ENCODE peak calls at places on chromosomes 3 and 15, in ten cellular contexts. One of them, this sample, is unnamed.

GRCh38 chr3:113287818-113288648 is 76.7 kb downstream of the BOC start:
- DNase-seq in body of pancreas: peak; percentile 70
- DNase-seq in A549: peak; percentile 74
- DNase-seq in endothelial cell of umbilical vein: peak; percentile 75
- DNase-seq in Peyer's patch: no peak
- DNase-seq in breast epithelium: no peak
- DNase-seq in right lobe of liver: no peak
- DNase-seq in ovary: peak; percentile 56
- DNase-seq in upper lobe of left lung: no peak
- DNase-seq in IMR-90: peak; percentile 72
- DNase-seq in this sample: peak; percentile 53

GRCh38 chr15:63522143-63522531 is 17.7 kb downstream of the USP3 start:
- DNase-seq in body of pancreas: no peak
- DNase-seq in A549: no peak
- DNase-seq in endothelial cell of umbilical vein: no peak
- DNase-seq in Peyer's patch: no peak
- DNase-seq in breast epithelium: no peak
- DNase-seq in right lobe of liver: no peak
- DNase-seq in ovary: no peak
- DNase-seq in upper lobe of left lung: no peak
- DNase-seq in IMR-90: no peak
- DNase-seq in this sample: no peak

GRCh38 chr3:184549793-184550585 is 11.6 kb upstream of the EPHB3 start:
- DNase-seq in body of pancreas: no peak
- DNase-seq in A549: no peak
- DNase-seq in endothelial cell of umbilical vein: no peak
- DNase-seq in Peyer's patch: peak; percentile 39
- DNase-seq in breast epithelium: peak; percentile 96
- DNase-seq in right lobe of liver: no peak
- DNase-seq in ovary: no peak
- DNase-seq in upper lobe of left lung: no peak
- DNase-seq in IMR-90: no peak
- DNase-seq in this sample: no peak

GRCh38 chr3:177106184-177106583 is 91.1 kb downstream of the TBL1XR1 start:
- DNase-seq in body of pancreas: no peak
- DNase-seq in A549: no peak
- DNase-seq in endothelial cell of umbilical vein: no peak
- DNase-seq in Peyer's patch: no peak
- DNase-seq in breast epithelium: no peak
- DNase-seq in right lobe of liver: no peak
- DNase-seq in ovary: no peak
- DNase-seq in upper lobe of left lung: no peak
- DNase-seq in IMR-90: no peak
- DNase-seq in this sample: no peak

GRCh38 chr15:56739964-56740640 is 6.8 kb upstream of the ZNF280D start:
- DNase-seq in body of pancreas: peak; percentile 35
- DNase-seq in A549: peak; percentile 68
- DNase-seq in endothelial cell of umbilical vein: no peak
- DNase-seq in Peyer's patch: no peak
- DNase-seq in breast epithelium: no peak
- DNase-seq in right lobe of liver: no peak
- DNase-seq in ovary: no peak
- DNase-seq in upper lobe of left lung: no peak
- DNase-seq in IMR-90: no peak
- DNase-seq in this sample: no peak

GRCh38 chr3:11373645-11374044 is 101.4 kb downstream of the ATG7 start:
- DNase-seq in body of pancreas: no peak
- DNase-seq in A549: no peak
- DNase-seq in endothelial cell of umbilical vein: no peak
- DNase-seq in Peyer's patch: no peak
- DNase-seq in breast epithelium: no peak
- DNase-seq in right lobe of liver: no peak
- DNase-seq in ovary: no peak
- DNase-seq in upper lobe of left lung: no peak
- DNase-seq in IMR-90: no peak
- DNase-seq in this sample: no peak

GRCh38 chr3:185822221-185822956 is 2.5 kb downstream of the IGF2BP2 start:
- DNase-seq in body of pancreas: no peak
- DNase-seq in A549: no peak
- DNase-seq in endothelial cell of umbilical vein: peak; percentile 65
- DNase-seq in Peyer's patch: no peak
- DNase-seq in breast epithelium: no peak
- DNase-seq in right lobe of liver: no peak
- DNase-seq in ovary: no peak
- DNase-seq in upper lobe of left lung: no peak
- DNase-seq in IMR-90: peak; percentile 87
- DNase-seq in this sample: no peak

GRCh38 chr3:147419062-147419701 is 10.0 kb downstream of the ZIC1 start:
- DNase-seq in body of pancreas: peak; percentile 38
- DNase-seq in A549: no peak
- DNase-seq in endothelial cell of umbilical vein: no peak
- DNase-seq in Peyer's patch: no peak
- DNase-seq in breast epithelium: no peak
- DNase-seq in right lobe of liver: no peak
- DNase-seq in ovary: peak; percentile 35
- DNase-seq in upper lobe of left lung: peak; percentile 87
- DNase-seq in IMR-90: peak; percentile 15
- DNase-seq in this sample: no peak

GRCh38 chr3:163811996-163812395 is 1266.3 kb downstream of the SI start:
- DNase-seq in body of pancreas: no peak
- DNase-seq in A549: no peak
- DNase-seq in endothelial cell of umbilical vein: no peak
- DNase-seq in Peyer's patch: no peak
- DNase-seq in breast epithelium: no peak
- DNase-seq in right lobe of liver: no peak
- DNase-seq in ovary: no peak
- DNase-seq in upper lobe of left lung: no peak
- DNase-seq in IMR-90: no peak
- DNase-seq in this sample: no peak

GRCh38 chr3:4343258-4343657 is 40.1 kb downstream of the SETMAR start:
- DNase-seq in body of pancreas: no peak
- DNase-seq in A549: no peak
- DNase-seq in endothelial cell of umbilical vein: no peak
- DNase-seq in Peyer's patch: no peak
- DNase-seq in breast epithelium: no peak
- DNase-seq in right lobe of liver: no peak
- DNase-seq in ovary: no peak
- DNase-seq in upper lobe of left lung: no peak
- DNase-seq in IMR-90: peak; percentile 67
- DNase-seq in this sample: no peak

GRCh38 chr15:67109141-67110034 is 44.0 kb downstream of the SMAD3 start:
- DNase-seq in body of pancreas: peak; percentile 45
- DNase-seq in A549: peak; percentile 98
- DNase-seq in endothelial cell of umbilical vein: peak; percentile 94
- DNase-seq in Peyer's patch: peak; percentile 64
- DNase-seq in breast epithelium: no peak
- DNase-seq in right lobe of liver: peak; percentile 70
- DNase-seq in ovary: peak; percentile 76
- DNase-seq in upper lobe of left lung: peak; percentile 89
- DNase-seq in IMR-90: peak; percentile 99
- DNase-seq in this sample: peak; percentile 65

DNA sequence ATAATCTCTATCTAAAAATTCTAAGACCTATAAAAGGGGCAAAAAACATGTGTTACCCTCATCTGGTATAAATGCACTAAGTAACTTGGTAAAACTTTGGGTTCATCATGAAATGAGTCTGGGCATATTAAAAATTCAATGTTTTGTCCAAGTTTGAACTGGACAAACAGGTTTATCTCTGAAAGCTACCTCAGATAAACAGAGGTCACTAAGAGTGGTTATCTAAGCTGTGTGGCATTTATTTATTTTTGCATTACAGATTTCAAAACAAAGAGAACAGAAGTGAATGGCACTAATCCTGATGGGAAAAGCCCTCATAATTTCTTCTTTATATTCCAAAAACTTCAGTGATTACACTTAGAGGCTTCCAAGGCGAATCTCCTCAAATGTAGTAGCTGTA is 235.2 kb downstream of the RORA start:
- DNase-seq in body of pancreas: no peak
- DNase-seq in A549: no peak
- DNase-seq in endothelial cell of umbilical vein: no peak
- DNase-seq in Peyer's patch: no peak
- DNase-seq in breast epithelium: no peak
- DNase-seq in right lobe of liver: no peak
- DNase-seq in ovary: no peak
- DNase-seq in upper lobe of left lung: no peak
- DNase-seq in IMR-90: no peak
- DNase-seq in this sample: no peak
- TF ChIP-seq POLR2A in body of pancreas: no peak
- TF ChIP-seq POLR2A in A549: no peak
- TF ChIP-seq POLR2A in endothelial cell of umbilical vein: no peak
- TF ChIP-seq POLR2A in Peyer's patch: no peak
- TF ChIP-seq POLR2A in breast epithelium: no peak
- TF ChIP-seq POLR2A in right lobe of liver: no peak
- TF ChIP-seq POLR2A in ovary: no peak
- TF ChIP-seq POLR2A in upper lobe of left lung: no peak
- TF ChIP-seq POLR2A in IMR-90: no peak
- TF ChIP-seq POLR2A in this sample: no peak

DNA sequence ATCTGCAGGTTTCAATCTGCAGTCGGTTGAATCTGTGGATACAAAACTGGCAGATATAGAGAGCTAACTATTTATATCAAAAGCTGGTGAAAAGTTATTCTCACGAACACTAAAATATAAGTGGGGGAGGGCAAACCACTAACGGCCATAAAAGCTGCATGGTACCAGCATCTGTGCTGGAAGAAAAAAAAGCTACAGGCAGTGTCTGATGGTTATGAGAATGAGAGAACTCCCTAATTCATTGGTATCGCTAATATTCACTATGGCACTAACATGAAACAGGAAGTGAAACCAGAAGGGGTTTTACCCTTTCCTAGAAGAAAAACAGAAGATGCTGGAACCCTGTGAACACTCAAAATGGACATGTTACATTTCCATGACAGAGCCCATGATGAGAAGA is 15.9 kb downstream of the CEP70 start:
- DNase-seq in body of pancreas: no peak
- DNase-seq in A549: no peak
- DNase-seq in endothelial cell of umbilical vein: no peak
- DNase-seq in Peyer's patch: no peak
- DNase-seq in breast epithelium: no peak
- DNase-seq in right lobe of liver: no peak
- DNase-seq in ovary: no peak
- DNase-seq in upper lobe of left lung: no peak
- DNase-seq in IMR-90: no peak
- DNase-seq in this sample: no peak
- H3K4me1 ChIP-seq in body of pancreas: peaks cover 16% of the 10 kb centered on the region
- H3K4me1 ChIP-seq in A549: no peaks in the 10 kb centered on the region
- H3K4me1 ChIP-seq in endothelial cell of umbilical vein: no peaks in the 10 kb centered on the region
- H3K4me1 ChIP-seq in Peyer's patch: no peaks in the 10 kb centered on the region
- H3K4me1 ChIP-seq in breast epithelium: no peaks in the 10 kb centered on the region
- H3K4me1 ChIP-seq in right lobe of liver: no peaks in the 10 kb centered on the region
- H3K4me1 ChIP-seq in ovary: no peaks in the 10 kb centered on the region
- H3K4me1 ChIP-seq in upper lobe of left lung: peaks cover 4% of the 10 kb centered on the region
- H3K4me1 ChIP-seq in IMR-90: no peaks in the 10 kb centered on the region
- H3K4me1 ChIP-seq in this sample: no peaks in the 10 kb centered on the region

DNA sequence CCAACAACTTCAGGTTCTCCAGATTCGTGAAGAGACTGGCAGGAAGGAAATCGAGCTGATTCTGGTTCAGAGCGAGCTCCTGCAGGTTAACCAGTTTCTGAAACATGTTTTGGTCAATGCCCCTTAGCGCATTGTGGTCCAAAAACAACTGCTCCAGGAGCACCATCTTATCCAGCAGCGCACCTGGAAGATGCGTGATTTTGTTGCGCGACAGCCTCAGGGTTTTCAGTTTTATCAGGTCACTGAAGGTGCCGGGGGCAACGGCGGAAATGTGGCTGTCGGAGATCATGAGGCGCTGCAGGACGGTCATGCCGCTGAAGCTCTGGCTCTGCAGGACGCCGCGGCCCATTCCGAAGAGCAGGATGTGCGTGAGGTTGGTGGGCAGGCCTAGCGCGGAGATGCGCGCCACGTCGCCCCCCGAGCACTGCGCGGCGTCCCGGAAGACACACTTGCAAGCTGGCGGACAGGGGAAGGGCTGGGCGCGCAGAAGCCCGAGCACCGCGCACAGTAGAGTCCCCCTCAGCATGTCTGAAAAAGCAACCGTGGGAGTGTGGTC is 1.2 kb downstream of the GP5 start:
- DNase-seq in body of pancreas: no peak
- DNase-seq in A549: no peak
- DNase-seq in endothelial cell of umbilical vein: peak; percentile 37
- DNase-seq in Peyer's patch: peak; percentile 46
- DNase-seq in breast epithelium: no peak
- DNase-seq in right lobe of liver: peak; percentile 40
- DNase-seq in ovary: no peak
- DNase-seq in upper lobe of left lung: peak; percentile 86
- DNase-seq in IMR-90: no peak
- DNase-seq in this sample: no peak
- H3K4me3 ChIP-seq in body of pancreas: no peak overlapping the region
- H3K4me3 ChIP-seq in A549: no peak overlapping the region
- H3K4me3 ChIP-seq in endothelial cell of umbilical vein: peak overlapping the region; percentile 29
- H3K4me3 ChIP-seq in Peyer's patch: no peak overlapping the region
- H3K4me3 ChIP-seq in breast epithelium: peak overlapping the region; percentile 32
- H3K4me3 ChIP-seq in right lobe of liver: no peak overlapping the region
- H3K4me3 ChIP-seq in ovary: no peak overlapping the region
- H3K4me3 ChIP-seq in upper lobe of left lung: peak overlapping the region; percentile 19
- H3K4me3 ChIP-seq in IMR-90: peak overlapping the region; percentile 7
- H3K4me3 ChIP-seq in this sample: no peak overlapping the region

GRCh38 chr3:49539659-49540560 is 14.4 kb upstream of the BSN start:
- DNase-seq in body of pancreas: peak; percentile 96
- DNase-seq in A549: peak; percentile 90
- DNase-seq in endothelial cell of umbilical vein: peak; percentile 96
- DNase-seq in Peyer's patch: peak; percentile 96
- DNase-seq in breast epithelium: peak; percentile 84
- DNase-seq in right lobe of liver: peak; percentile 98
- DNase-seq in ovary: peak; percentile 97
- DNase-seq in upper lobe of left lung: peak; percentile 98
- DNase-seq in IMR-90: peak; percentile 91
- DNase-seq in this sample: peak; percentile 95
- TF ChIP-seq POLR2A in body of pancreas: peak; percentile 34
- TF ChIP-seq POLR2A in A549: peak; percentile 50
- TF ChIP-seq POLR2A in endothelial cell of umbilical vein: peak; percentile 42
- TF ChIP-seq POLR2A in Peyer's patch: no peak
- TF ChIP-seq POLR2A in breast epithelium: no peak
- TF ChIP-seq POLR2A in right lobe of liver: peak; percentile 87
- TF ChIP-seq POLR2A in ovary: peak; percentile 44
- TF ChIP-seq POLR2A in upper lobe of left lung: peak; percentile 57
- TF ChIP-seq POLR2A in IMR-90: peak; percentile 46
- TF ChIP-seq POLR2A in this sample: no peak

DNA sequence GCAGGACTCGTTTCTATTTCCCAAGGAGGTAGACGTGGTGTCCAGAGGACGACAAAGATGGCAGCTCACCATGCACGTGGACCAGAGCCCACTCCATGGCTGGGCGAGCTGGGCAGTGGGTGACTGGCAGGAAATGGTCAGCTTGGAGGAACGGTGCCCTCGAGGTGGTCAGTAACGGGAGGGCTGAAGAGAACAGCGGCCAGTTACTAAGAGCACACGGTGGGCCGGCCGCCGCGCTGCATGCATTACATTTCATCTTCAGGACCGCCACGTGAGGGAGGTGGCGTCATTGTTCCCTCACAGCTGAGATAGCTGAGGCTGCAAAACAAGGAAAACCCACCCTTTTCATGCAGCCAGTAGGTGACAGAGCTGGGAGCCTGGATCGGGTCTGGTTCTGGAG is 52.1 kb downstream of the RGMA start:
- DNase-seq in body of pancreas: no peak
- DNase-seq in A549: no peak
- DNase-seq in endothelial cell of umbilical vein: no peak
- DNase-seq in Peyer's patch: peak; percentile 19
- DNase-seq in breast epithelium: no peak
- DNase-seq in right lobe of liver: peak; percentile 8
- DNase-seq in ovary: no peak
- DNase-seq in upper lobe of left lung: peak; percentile 74
- DNase-seq in IMR-90: no peak
- DNase-seq in this sample: peak; percentile 5
- H3K4me1 ChIP-seq in body of pancreas: peaks cover 9% of the 10 kb centered on the region
- H3K4me1 ChIP-seq in A549: no peaks in the 10 kb centered on the region
- H3K4me1 ChIP-seq in endothelial cell of umbilical vein: no peaks in the 10 kb centered on the region
- H3K4me1 ChIP-seq in Peyer's patch: no peaks in the 10 kb centered on the region
- H3K4me1 ChIP-seq in breast epithelium: peaks cover 3% of the 10 kb centered on the region
- H3K4me1 ChIP-seq in right lobe of liver: no peaks in the 10 kb centered on the region
- H3K4me1 ChIP-seq in ovary: peaks cover 3% of the 10 kb centered on the region
- H3K4me1 ChIP-seq in upper lobe of left lung: peaks cover 20% of the 10 kb centered on the region
- H3K4me1 ChIP-seq in IMR-90: no peaks in the 10 kb centered on the region
- H3K4me1 ChIP-seq in this sample: no peaks in the 10 kb centered on the region

GRCh38 chr3:26236991-26237682 is 385.4 kb upstream of the LRRC3B start:
- DNase-seq in body of pancreas: no peak
- DNase-seq in A549: no peak
- DNase-seq in endothelial cell of umbilical vein: no peak
- DNase-seq in Peyer's patch: no peak
- DNase-seq in breast epithelium: no peak
- DNase-seq in right lobe of liver: no peak
- DNase-seq in ovary: no peak
- DNase-seq in upper lobe of left lung: no peak
- DNase-seq in IMR-90: no peak
- DNase-seq in this sample: no peak
- H3K4me3 ChIP-seq in body of pancreas: no peak overlapping the region
- H3K4me3 ChIP-seq in A549: no peak overlapping the region
- H3K4me3 ChIP-seq in endothelial cell of umbilical vein: no peak overlapping the region
- H3K4me3 ChIP-seq in Peyer's patch: no peak overlapping the region
- H3K4me3 ChIP-seq in breast epithelium: no peak overlapping the region
- H3K4me3 ChIP-seq in right lobe of liver: no peak overlapping the region
- H3K4me3 ChIP-seq in ovary: no peak overlapping the region
- H3K4me3 ChIP-seq in upper lobe of left lung: no peak overlapping the region
- H3K4me3 ChIP-seq in IMR-90: no peak overlapping the region
- H3K4me3 ChIP-seq in this sample: no peak overlapping the region

This sample was measured in transverse colon.